ENCODE peak calls at places on chromosome 3, in seven cellular contexts. N is heart right ventricle; X is colonic mucosa; R is astrocyte; C is cardiac muscle cell; O is uterus; I is CD8-positive, alpha-beta T cell. W is an unnamed sample.

GRCh38 chr3:109278546-109278945 is 37.8 kb downstream of the DPPA2 start:
- DNase-seq in N (no peak), X (no peak), R (peak), C (no peak), O (no peak), I (no peak), W (no peak)

GRCh38 chr3:159263750-159264561 is 462.1 kb downstream of the MFSD1 start:
- DNase-seq in N (peak), X (no peak), R (peak), C (peak), O (no peak), I (no peak), W (no peak)

GRCh38 chr3:169295126-169295525 is 368.4 kb downstream of the MECOM start:
- DNase-seq in N (no peak), X (peak), R (no peak), C (no peak), O (no peak), I (no peak), W (no peak)

GRCh38 chr3:98733778-98734281 is 29.3 kb upstream of the ST3GAL6 start:
- DNase-seq in N (peak), X (no peak), R (peak), C (peak), O (no peak), I (no peak), W (no peak)

GRCh38 chr3:111936967-111937366 is 41.9 kb upstream of the ABHD10 start:
- DNase-seq in N (no peak), X (no peak), R (peak), C (no peak), O (no peak), I (no peak), W (no peak)

GRCh38 chr3:53255360-53255774 is 455 bp downstream of the TKT start:
- DNase-seq in N (peak), X (peak), R (no peak), C (no peak), O (no peak), I (no peak), W (no peak)

GRCh38 chr3:184761120-184761841 is 49.4 kb upstream of the MAGEF1 start:
- DNase-seq in N (no peak), X (no peak), R (peak), C (no peak), O (peak), I (no peak), W (no peak)

GRCh38 chr3:108054935-108055334 is 35.9 kb downstream of the CD47 start:
- DNase-seq in N (no peak), X (no peak), R (no peak), C (no peak), O (no peak), I (no peak), W (no peak)

GRCh38 chr3:17632401-17633100 is 109.9 kb downstream of the TBC1D5 start:
- DNase-seq in N (no peak), X (no peak), R (peak), C (no peak), O (no peak), I (no peak), W (no peak)

GRCh38 chr3:98010194-98010882 is 24.8 kb downstream of the GABRR3 start:
- DNase-seq in N (no peak), X (no peak), R (no peak), C (no peak), O (no peak), I (no peak), W (no peak)

GRCh38 chr3:122975163-122975923 is 52.2 kb downstream of the SEMA5B start:
- DNase-seq in N (peak), X (no peak), R (peak), C (peak), O (peak), I (no peak), W (no peak)

GRCh38 chr3:141410861-141411771 is 42.8 kb downstream of the ZBTB38 start:
- DNase-seq in N (no peak), X (peak), R (peak), C (no peak), O (no peak), I (peak), W (no peak)

GRCh38 chr3:133745981-133746721 is at the start of gene TF:
- DNase-seq in N (no peak), X (no peak), R (no peak), C (no peak), O (no peak), I (no peak), W (no peak)

GRCh38 chr3:9415485-9416138 is 18.2 kb downstream of the SETD5 start:
- DNase-seq in N (no peak), X (no peak), R (no peak), C (no peak), O (no peak), I (no peak), W (no peak)

GRCh38 chr3:139691619-139692018 is 13.8 kb upstream of the NMNAT3 start:
- DNase-seq in N (no peak), X (no peak), R (no peak), C (peak), O (no peak), I (no peak), W (no peak)

GRCh38 chr3:184040010-184040409 is 8.5 kb downstream of the HTR3D start:
- DNase-seq in N (no peak), X (no peak), R (no peak), C (peak), O (no peak), I (no peak), W (no peak)

GRCh38 chr3:187998611-187999010 is 155.3 kb upstream of the LPP start:
- DNase-seq in N (no peak), X (no peak), R (no peak), C (no peak), O (no peak), I (no peak), W (no peak)

GRCh38 chr3:191383104-191383503 is 52.8 kb upstream of the UTS2B start:
- DNase-seq in N (no peak), X (no peak), R (peak), C (no peak), O (no peak), I (no peak), W (no peak)

GRCh38 chr3:189773056-189773455 is 141.9 kb downstream of the TP63 start:
- DNase-seq in N (no peak), X (no peak), R (peak), C (no peak), O (no peak), I (no peak), W (no peak)

GRCh38 chr3:13301295-13301987 is 118.7 kb downstream of the NUP210 start:
- DNase-seq in N (no peak), X (no peak), R (peak), C (no peak), O (no peak), I (no peak), W (no peak)

GRCh38 chr3:58474348-58474911 is 17.5 kb upstream of the KCTD6 start:
- DNase-seq in N (no peak), X (no peak), R (no peak), C (no peak), O (no peak), I (no peak), W (no peak)

GRCh38 chr3:76034652-76035051 is 249.3 kb upstream of the ZNF717 start:
- DNase-seq in N (no peak), X (no peak), R (no peak), C (no peak), O (no peak), I (no peak), W (no peak)

GRCh38 chr3:161042023-161042501 is 63.1 kb downstream of the B3GALNT1 start:
- DNase-seq in N (no peak), X (no peak), R (peak), C (no peak), O (no peak), I (no peak), W (no peak)

GRCh38 chr3:108953210-108953609 is 469 bp downstream of the GUCA1C start:
- DNase-seq in N (no peak), X (no peak), R (peak), C (no peak), O (no peak), I (no peak), W (no peak)

GRCh38 chr3:152019516-152019915 is 146.1 kb downstream of the SUCNR1 start:
- DNase-seq in N (no peak), X (no peak), R (no peak), C (no peak), O (no peak), I (no peak), W (no peak)

GRCh38 chr3:107999215-107999775 is 91.5 kb downstream of the CD47 start:
- DNase-seq in N (no peak), X (no peak), R (peak), C (no peak), O (no peak), I (no peak), W (no peak)

GRCh38 chr3:155079795-155080546 is at the start of gene MME:
- DNase-seq in N (peak), X (no peak), R (peak), C (peak), O (no peak), I (no peak), W (no peak)

GRCh38 chr3:15301761-15302160 is 30.6 kb downstream of the SH3BP5 start:
- DNase-seq in N (no peak), X (no peak), R (no peak), C (no peak), O (no peak), I (no peak), W (no peak)

GRCh38 chr3:48427630-48427962 is 2.3 kb downstream of the PLXNB1 start:
- DNase-seq in N (peak), X (peak), R (no peak), C (no peak), O (no peak), I (no peak), W (no peak)

GRCh38 chr3:48426944-48427629 is 2.8 kb downstream of the PLXNB1 start:
- DNase-seq in N (no peak), X (no peak), R (no peak), C (no peak), O (no peak), I (no peak), W (no peak)

GRCh38 chr3:48425281-48425812 is 4.5 kb downstream of the PLXNB1 start:
- DNase-seq in N (peak), X (no peak), R (no peak), C (peak), O (peak), I (no peak), W (no peak)

GRCh38 chr3:48428088-48428862 is 1.6 kb downstream of the PLXNB1 start:
- DNase-seq in N (no peak), X (peak), R (no peak), C (no peak), O (no peak), I (no peak), W (no peak)

DNA sequence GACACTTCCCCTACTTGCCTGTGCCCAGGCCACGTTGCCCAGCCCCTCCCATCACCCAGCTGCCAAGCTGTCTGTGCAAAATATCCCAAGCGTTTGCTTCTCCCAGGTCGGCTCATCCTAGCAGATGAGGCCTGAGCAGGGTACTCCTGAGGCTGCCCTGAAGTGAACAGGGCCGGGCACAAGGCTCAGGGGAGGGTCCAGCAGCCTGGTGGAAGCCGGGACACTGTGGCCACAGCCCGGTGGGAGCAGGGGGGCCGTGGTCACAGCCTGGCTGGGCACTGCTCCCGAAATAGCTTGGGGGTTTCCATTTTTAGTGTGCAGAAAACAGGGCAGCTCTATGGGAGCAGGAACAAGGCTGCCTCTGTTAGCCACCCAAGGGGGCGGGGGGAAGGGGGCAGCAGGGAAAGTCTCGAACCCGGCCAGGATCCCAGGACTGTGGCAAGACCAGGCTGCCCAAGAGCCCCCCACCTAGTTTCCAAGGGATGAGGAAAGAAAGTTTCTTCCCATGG is 3.4 kb downstream of the PLXNB1 start:
- DNase-seq in N (peak), X (no peak), R (no peak), C (no peak), O (no peak), I (no peak), W (no peak)
- H3K27ac ChIP-seq in N (peak), X (no peak), R (no peak), C (peak), O (peak), I (no peak), W (peak)

DNA sequence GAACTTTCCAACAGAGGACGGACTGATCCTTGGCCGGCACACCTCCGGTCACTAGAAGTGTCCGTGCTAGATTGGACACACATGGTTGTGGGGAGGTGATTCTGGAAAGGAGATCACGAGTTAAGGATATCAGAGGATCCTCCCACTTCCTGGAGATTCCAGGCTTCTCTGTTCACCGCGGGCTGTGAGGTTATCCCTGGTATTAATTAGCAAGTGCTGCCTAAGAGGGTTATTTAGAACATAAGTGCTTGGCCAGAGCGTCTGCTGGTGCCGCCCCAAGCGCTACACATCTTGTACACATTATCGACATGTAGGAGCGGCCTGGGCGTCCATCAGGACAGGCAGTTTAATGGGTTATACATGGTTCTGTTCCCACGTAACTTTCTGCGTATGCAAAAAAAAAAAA is 78.3 kb downstream of the CPN2 start:
- DNase-seq in N (no peak), X (no peak), R (no peak), C (no peak), O (peak), I (no peak), W (peak)
- H3K4me3 ChIP-seq in N (no peak), X (no peak), R (no peak), C (no peak), O (no peak), I (no peak), W (no peak)

GRCh38 chr3:197667968-197668367 is 68.7 kb downstream of the RUBCN start:
- DNase-seq in N (no peak), X (no peak), R (no peak), C (no peak), O (no peak), I (no peak), W (no peak)

GRCh38 chr3:197674741-197675567 is 61.8 kb downstream of the RUBCN start:
- DNase-seq in N (no peak), X (no peak), R (no peak), C (no peak), O (no peak), I (no peak), W (no peak)

GRCh38 chr3:197675568-197675860 is 61.2 kb downstream of the RUBCN start:
- DNase-seq in N (no peak), X (no peak), R (no peak), C (no peak), O (no peak), I (no peak), W (no peak)

DNA sequence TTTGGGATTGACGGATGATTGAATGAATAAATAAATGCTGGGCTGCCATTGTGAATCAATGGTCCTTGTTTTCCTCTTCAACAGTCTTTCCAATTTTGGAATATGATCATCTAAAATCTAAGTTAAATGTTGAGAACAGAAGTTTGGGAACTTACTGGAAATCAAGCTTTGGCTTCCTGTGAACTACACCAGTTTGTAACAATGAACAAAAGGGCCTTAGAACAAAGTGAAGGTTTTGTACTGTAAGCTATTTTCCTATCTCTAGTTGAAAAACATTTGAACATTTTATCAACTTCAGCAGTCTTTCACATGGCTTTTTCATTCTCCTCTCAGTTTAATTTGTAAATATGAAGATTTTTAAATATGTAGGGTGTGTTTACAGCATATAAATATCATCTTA is 66.3 kb downstream of the RUBCN start:
- DNase-seq in N (no peak), X (no peak), R (no peak), C (no peak), O (no peak), I (no peak), W (no peak)
- H3K27ac ChIP-seq in N (no peak), X (no peak), R (no peak), C (no peak), O (no peak), I (no peak), W (no peak)

GRCh38 chr3:32438596-32439344 is 47.1 kb downstream of the CMTM7 start:
- DNase-seq in N (no peak), X (no peak), R (peak), C (no peak), O (no peak), I (peak), W (no peak)

GRCh38 chr3:32447865-32448400 is 54.7 kb downstream of the CMTM6 start:
- DNase-seq in N (no peak), X (no peak), R (no peak), C (no peak), O (no peak), I (no peak), W (no peak)

GRCh38 chr3:32442766-32443165 is 51.1 kb downstream of the CMTM7 start:
- DNase-seq in N (no peak), X (no peak), R (peak), C (no peak), O (no peak), I (no peak), W (no peak)

GRCh38 chr3:32440481-32441350 is 49.1 kb downstream of the CMTM7 start:
- DNase-seq in N (no peak), X (peak), R (peak), C (no peak), O (no peak), I (peak), W (no peak)

GRCh38 chr3:32443471-32443870 is 51.8 kb downstream of the CMTM7 start:
- DNase-seq in N (no peak), X (no peak), R (peak), C (no peak), O (no peak), I (no peak), W (no peak)
- H3K4me3 ChIP-seq in N (no peak), X (no peak), R (no peak), C (no peak), O (no peak), I (no peak), W (no peak)

GRCh38 chr3:101038880-101039279 is 45.7 kb upstream of the ABI3BP start:
- DNase-seq in N (no peak), X (no peak), R (no peak), C (no peak), O (no peak), I (no peak), W (no peak)
- H3K27ac ChIP-seq in N (no peak), X (no peak), R (no peak), C (no peak), O (no peak), I (no peak), W (no peak)

GRCh38 chr3:43024183-43024865 is 45.2 kb downstream of the GASK1A start:
- DNase-seq in N (no peak), X (no peak), R (no peak), C (no peak), O (no peak), I (peak), W (peak)
- H3K4me3 ChIP-seq in N (no peak), X (no peak), R (no peak), C (no peak), O (no peak), I (peak), W (no peak)

GRCh38 chr3:186973702-186974101 is 43.4 kb downstream of the ST6GAL1 start:
- DNase-seq in N (no peak), X (no peak), R (no peak), C (no peak), O (no peak), I (no peak), W (no peak)

GRCh38 chr3:186966406-186966805 is 36.1 kb downstream of the ST6GAL1 start:
- DNase-seq in N (no peak), X (no peak), R (no peak), C (no peak), O (no peak), I (no peak), W (peak)

GRCh38 chr3:186971578-186971977 is 41.3 kb downstream of the ST6GAL1 start:
- DNase-seq in N (no peak), X (no peak), R (no peak), C (no peak), O (peak), I (no peak), W (peak)

GRCh38 chr3:186967686-186968085 is 37.4 kb downstream of the ST6GAL1 start:
- DNase-seq in N (no peak), X (no peak), R (no peak), C (no peak), O (no peak), I (no peak), W (peak)

DNA sequence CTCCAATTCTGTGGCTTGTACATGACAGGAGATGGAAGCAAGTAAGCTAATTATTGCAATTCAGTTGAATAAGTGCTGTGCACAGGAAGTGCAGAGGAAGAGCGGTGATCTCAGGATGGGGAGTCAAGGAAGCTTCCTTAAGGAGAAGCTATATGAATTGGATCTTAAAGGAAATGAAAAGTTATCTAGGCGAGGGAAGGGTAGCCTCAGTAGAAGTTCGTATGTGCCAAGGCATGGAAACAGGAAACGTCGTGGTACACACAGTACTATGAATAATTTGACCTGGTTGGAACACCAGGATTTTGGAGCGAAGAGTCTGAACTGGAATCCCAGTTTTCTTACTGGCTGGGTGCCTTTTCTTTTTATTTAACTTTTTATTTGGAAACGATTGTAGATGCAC is 39.3 kb downstream of the ST6GAL1 start:
- DNase-seq in N (no peak), X (no peak), R (no peak), C (no peak), O (no peak), I (no peak), W (peak)
- H3K27ac ChIP-seq in N (peak), X (no peak), R (no peak), C (no peak), O (peak), I (no peak), W (peak)